ENCODE peak calls at places on chromosomes 11 and 22, in four cellular contexts. One of them, this sample, is unnamed.

GRCh38 chr22:37735054-37735453 is 38.2 kb downstream of the TRIOBP start:
- DNase-seq in lower lobe of right lung: peak; percentile 67
- DNase-seq in left ventricle myocardium inferior: peak; percentile 41
- DNase-seq in upper lobe of right lung: peak; percentile 80
- DNase-seq in this sample: peak; percentile 75

GRCh38 chr22:49765951-49766350 is 61.7 kb downstream of the BRD1 start:
- DNase-seq in lower lobe of right lung: peak; percentile 29
- DNase-seq in left ventricle myocardium inferior: peak; percentile 12
- DNase-seq in upper lobe of right lung: peak; percentile 59
- DNase-seq in this sample: peak; percentile 56

GRCh38 chr11:128379587-128380279 is 207.6 kb downstream of the ETS1 start:
- DNase-seq in lower lobe of right lung: no peak
- DNase-seq in left ventricle myocardium inferior: no peak
- DNase-seq in upper lobe of right lung: no peak
- DNase-seq in this sample: no peak

GRCh38 chr22:44753189-44754042 is 1.0 kb downstream of the ARHGAP8 start:
- DNase-seq in lower lobe of right lung: no peak
- DNase-seq in left ventricle myocardium inferior: no peak
- DNase-seq in upper lobe of right lung: no peak
- DNase-seq in this sample: no peak

GRCh38 chr11:19076744-19077589 is 16.4 kb upstream of the MRGPRX2 start:
- DNase-seq in lower lobe of right lung: peak; percentile 62
- DNase-seq in left ventricle myocardium inferior: peak; percentile 36
- DNase-seq in upper lobe of right lung: peak; percentile 71
- DNase-seq in this sample: no peak

GRCh38 chr11:47879259-47880184 is 31.4 kb upstream of the NUP160 start:
- DNase-seq in lower lobe of right lung: no peak
- DNase-seq in left ventricle myocardium inferior: no peak
- DNase-seq in upper lobe of right lung: no peak
- DNase-seq in this sample: no peak

GRCh38 chr22:44005524-44005923 is 18.6 kb upstream of the PARVB start:
- DNase-seq in lower lobe of right lung: peak; percentile 37
- DNase-seq in left ventricle myocardium inferior: no peak
- DNase-seq in upper lobe of right lung: peak; percentile 1
- DNase-seq in this sample: peak; percentile 2

GRCh38 chr22:23119492-23120414 is 22.0 kb downstream of the RSPH14 start:
- DNase-seq in lower lobe of right lung: no peak
- DNase-seq in left ventricle myocardium inferior: no peak
- DNase-seq in upper lobe of right lung: no peak
- DNase-seq in this sample: no peak

GRCh38 chr22:42367980-42368378 is 64.2 kb downstream of the NFAM1 start:
- DNase-seq in lower lobe of right lung: no peak
- DNase-seq in left ventricle myocardium inferior: peak; percentile 30
- DNase-seq in upper lobe of right lung: no peak
- DNase-seq in this sample: peak; percentile 81

GRCh38 chr11:95108159-95108611 is 18.5 kb downstream of the ENDOD1 start:
- DNase-seq in lower lobe of right lung: no peak
- DNase-seq in left ventricle myocardium inferior: peak; percentile 24
- DNase-seq in upper lobe of right lung: no peak
- DNase-seq in this sample: no peak

GRCh38 chr11:43923327-43924111 is 18.9 kb upstream of the C11orf96 start:
- DNase-seq in lower lobe of right lung: no peak
- DNase-seq in left ventricle myocardium inferior: peak; percentile 49
- DNase-seq in upper lobe of right lung: no peak
- DNase-seq in this sample: peak; percentile 88

GRCh38 chr11:31804439-31805036 is 6.6 kb downstream of the PAX6 start:
- DNase-seq in lower lobe of right lung: no peak
- DNase-seq in left ventricle myocardium inferior: no peak
- DNase-seq in upper lobe of right lung: no peak
- DNase-seq in this sample: no peak
- H3K36me3 ChIP-seq in lower lobe of right lung: no peaks in the 10 kb centered on the region
- H3K36me3 ChIP-seq in left ventricle myocardium inferior: no peaks in the 10 kb centered on the region
- H3K36me3 ChIP-seq in upper lobe of right lung: no peaks in the 10 kb centered on the region
- H3K36me3 ChIP-seq in this sample: no peaks in the 10 kb centered on the region

GRCh38 chr11:12121011-12121410 is 10.6 kb downstream of the MICAL2 start:
- DNase-seq in lower lobe of right lung: no peak
- DNase-seq in left ventricle myocardium inferior: no peak
- DNase-seq in upper lobe of right lung: no peak
- DNase-seq in this sample: no peak

GRCh38 chr11:12123799-12124198 is 13.4 kb downstream of the MICAL2 start:
- DNase-seq in lower lobe of right lung: no peak
- DNase-seq in left ventricle myocardium inferior: no peak
- DNase-seq in upper lobe of right lung: no peak
- DNase-seq in this sample: no peak

GRCh38 chr11:12121504-12121903 is 11.1 kb downstream of the MICAL2 start:
- DNase-seq in lower lobe of right lung: no peak
- DNase-seq in left ventricle myocardium inferior: no peak
- DNase-seq in upper lobe of right lung: no peak
- DNase-seq in this sample: no peak

GRCh38 chr11:12123177-12123576 is 12.8 kb downstream of the MICAL2 start:
- DNase-seq in lower lobe of right lung: no peak
- DNase-seq in left ventricle myocardium inferior: no peak
- DNase-seq in upper lobe of right lung: no peak
- DNase-seq in this sample: no peak

DNA sequence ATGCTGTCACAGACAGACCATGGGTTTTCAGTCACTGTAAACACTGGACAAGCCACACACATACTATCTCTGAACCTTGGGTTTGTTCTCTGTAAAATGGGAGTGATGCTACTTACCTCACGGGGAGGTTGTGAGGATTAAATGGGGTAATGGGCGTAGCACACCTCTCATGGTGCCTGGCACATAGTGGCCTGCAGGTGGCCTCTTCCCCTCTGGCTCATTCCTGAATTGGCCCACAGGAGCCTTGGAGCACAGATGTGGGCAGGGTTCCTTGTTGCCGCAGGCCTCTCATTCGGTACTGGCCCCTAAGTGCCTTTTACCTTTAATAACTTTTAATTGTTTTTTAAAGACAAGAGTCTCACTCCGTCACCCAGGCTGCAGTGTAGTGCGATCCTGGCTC is 11.7 kb downstream of the MICAL2 start:
- DNase-seq in lower lobe of right lung: peak; percentile 56
- DNase-seq in left ventricle myocardium inferior: no peak
- DNase-seq in upper lobe of right lung: peak; percentile 72
- DNase-seq in this sample: no peak
- TF ChIP-seq CTCF in lower lobe of right lung: peak; percentile 56
- TF ChIP-seq CTCF in left ventricle myocardium inferior: peak; percentile 50
- TF ChIP-seq CTCF in upper lobe of right lung: peak; percentile 48
- TF ChIP-seq CTCF in this sample: no peak

DNA sequence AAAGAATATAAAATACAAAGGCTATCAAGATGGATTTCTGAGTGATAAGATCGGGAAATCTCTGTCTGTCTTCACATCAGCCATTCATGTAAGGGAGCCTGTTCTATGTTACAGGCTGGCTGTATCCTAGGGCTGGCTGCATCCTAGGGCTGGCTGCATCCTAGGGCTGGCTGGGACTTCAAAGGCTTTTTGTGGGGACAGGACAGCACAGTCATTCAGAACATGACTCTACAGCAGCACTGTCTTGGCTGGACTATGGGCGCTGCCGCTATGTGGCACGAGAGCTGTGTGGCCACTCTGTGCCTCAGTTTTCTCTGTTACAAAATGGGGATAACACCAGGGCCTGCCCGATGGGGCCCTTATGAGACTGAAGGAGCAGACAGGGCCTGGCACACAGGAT is 10.2 kb downstream of the ADAMTS8 start:
- DNase-seq in lower lobe of right lung: no peak
- DNase-seq in left ventricle myocardium inferior: no peak
- DNase-seq in upper lobe of right lung: no peak
- DNase-seq in this sample: no peak
- H3K27me3 ChIP-seq in lower lobe of right lung: no peaks in the 10 kb centered on the region
- H3K27me3 ChIP-seq in left ventricle myocardium inferior: no peaks in the 10 kb centered on the region
- H3K27me3 ChIP-seq in upper lobe of right lung: peaks cover 4% of the 10 kb centered on the region
- H3K27me3 ChIP-seq in this sample: no peaks in the 10 kb centered on the region

GRCh38 chr22:30598986-30599385 is 7.3 kb upstream of the PES1 start:
- DNase-seq in lower lobe of right lung: no peak
- DNase-seq in left ventricle myocardium inferior: no peak
- DNase-seq in upper lobe of right lung: no peak
- DNase-seq in this sample: no peak

GRCh38 chr22:30604723-30605122 is 2.3 kb upstream of the TCN2 start:
- DNase-seq in lower lobe of right lung: no peak
- DNase-seq in left ventricle myocardium inferior: no peak
- DNase-seq in upper lobe of right lung: no peak
- DNase-seq in this sample: no peak

GRCh38 chr22:30602049-30602448 is 4.9 kb upstream of the TCN2 start:
- DNase-seq in lower lobe of right lung: no peak
- DNase-seq in left ventricle myocardium inferior: no peak
- DNase-seq in upper lobe of right lung: no peak
- DNase-seq in this sample: no peak

GRCh38 chr22:30601464-30601863 is 5.5 kb upstream of the TCN2 start:
- DNase-seq in lower lobe of right lung: no peak
- DNase-seq in left ventricle myocardium inferior: no peak
- DNase-seq in upper lobe of right lung: no peak
- DNase-seq in this sample: no peak

DNA sequence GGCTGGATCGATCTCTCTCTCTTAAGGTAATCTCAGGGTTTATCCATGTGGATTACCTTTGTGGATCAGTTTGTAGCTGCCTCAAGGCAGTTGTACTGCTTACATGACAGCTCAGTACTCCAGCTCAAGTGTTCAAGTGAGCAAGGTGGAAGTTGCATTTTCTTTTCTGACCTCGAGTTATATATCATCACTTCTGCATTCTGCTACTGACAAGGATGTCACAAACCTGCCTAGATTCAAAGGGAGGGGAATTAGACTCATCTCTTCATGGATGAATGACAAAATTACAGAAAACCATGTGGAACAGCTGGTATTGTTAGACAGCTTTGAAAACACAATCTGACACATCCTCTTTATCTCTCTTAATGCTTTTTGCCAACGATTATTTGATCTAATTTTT is 6.0 kb upstream of the TCN2 start:
- DNase-seq in lower lobe of right lung: no peak
- DNase-seq in left ventricle myocardium inferior: no peak
- DNase-seq in upper lobe of right lung: no peak
- DNase-seq in this sample: no peak
- H3K36me3 ChIP-seq in lower lobe of right lung: no peaks in the 10 kb centered on the region
- H3K36me3 ChIP-seq in left ventricle myocardium inferior: no peaks in the 10 kb centered on the region
- H3K36me3 ChIP-seq in upper lobe of right lung: no peaks in the 10 kb centered on the region
- H3K36me3 ChIP-seq in this sample: no peaks in the 10 kb centered on the region

GRCh38 chr11:121134758-121135312 is 33.8 kb downstream of the TECTA start:
- DNase-seq in lower lobe of right lung: no peak
- DNase-seq in left ventricle myocardium inferior: peak; percentile 34
- DNase-seq in upper lobe of right lung: no peak
- DNase-seq in this sample: no peak

GRCh38 chr11:121141051-121141450 is 40.0 kb downstream of the TECTA start:
- DNase-seq in lower lobe of right lung: no peak
- DNase-seq in left ventricle myocardium inferior: no peak
- DNase-seq in upper lobe of right lung: no peak
- DNase-seq in this sample: no peak

GRCh38 chr11:121137005-121137404 is 36.0 kb downstream of the TECTA start:
- DNase-seq in lower lobe of right lung: no peak
- DNase-seq in left ventricle myocardium inferior: no peak
- DNase-seq in upper lobe of right lung: no peak
- DNase-seq in this sample: no peak

GRCh38 chr11:121140369-121140768 is 39.3 kb downstream of the TECTA start:
- DNase-seq in lower lobe of right lung: no peak
- DNase-seq in left ventricle myocardium inferior: no peak
- DNase-seq in upper lobe of right lung: no peak
- DNase-seq in this sample: no peak

GRCh38 chr11:121138259-121138658 is 37.2 kb downstream of the TECTA start:
- DNase-seq in lower lobe of right lung: no peak
- DNase-seq in left ventricle myocardium inferior: no peak
- DNase-seq in upper lobe of right lung: no peak
- DNase-seq in this sample: no peak
- TF ChIP-seq CTCF in lower lobe of right lung: no peak
- TF ChIP-seq CTCF in left ventricle myocardium inferior: no peak
- TF ChIP-seq CTCF in upper lobe of right lung: no peak
- TF ChIP-seq CTCF in this sample: no peak

GRCh38 chr22:29477919-29478318 is 2.1 kb upstream of the NEFH start:
- DNase-seq in lower lobe of right lung: no peak
- DNase-seq in left ventricle myocardium inferior: no peak
- DNase-seq in upper lobe of right lung: no peak
- DNase-seq in this sample: no peak

GRCh38 chr22:29473001-29473400 is 7.0 kb upstream of the NEFH start:
- DNase-seq in lower lobe of right lung: no peak
- DNase-seq in left ventricle myocardium inferior: no peak
- DNase-seq in upper lobe of right lung: no peak
- DNase-seq in this sample: no peak

GRCh38 chr22:29478326-29479276 is 1.4 kb upstream of the NEFH start:
- DNase-seq in lower lobe of right lung: no peak
- DNase-seq in left ventricle myocardium inferior: no peak
- DNase-seq in upper lobe of right lung: no peak
- DNase-seq in this sample: no peak

GRCh38 chr22:29476116-29476515 is 3.9 kb upstream of the NEFH start:
- DNase-seq in lower lobe of right lung: no peak
- DNase-seq in left ventricle myocardium inferior: no peak
- DNase-seq in upper lobe of right lung: no peak
- DNase-seq in this sample: no peak

DNA sequence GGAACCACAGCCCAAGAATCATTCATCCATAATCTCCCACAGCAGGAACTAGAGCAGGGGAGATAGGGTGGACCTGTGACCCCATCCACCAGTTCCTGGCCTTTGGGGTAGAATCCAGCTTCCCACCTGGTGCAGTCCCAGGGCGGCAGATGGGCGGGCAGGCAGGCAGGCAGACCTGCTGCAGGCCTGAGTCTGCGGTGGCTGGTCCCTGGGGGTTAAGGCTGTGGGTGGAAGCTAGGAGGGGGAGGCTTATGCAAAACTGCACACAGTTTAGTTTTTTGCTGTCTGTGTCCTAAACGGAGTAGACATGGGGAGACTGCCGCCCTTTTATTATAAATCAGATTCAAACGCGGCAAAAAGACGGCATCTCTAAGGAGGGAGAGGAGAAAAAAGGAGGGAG is 4.5 kb upstream of the NEFH start:
- DNase-seq in lower lobe of right lung: no peak
- DNase-seq in left ventricle myocardium inferior: no peak
- DNase-seq in upper lobe of right lung: no peak
- DNase-seq in this sample: no peak
- H3K27me3 ChIP-seq in lower lobe of right lung: peaks cover 38% of the 10 kb centered on the region
- H3K27me3 ChIP-seq in left ventricle myocardium inferior: peaks cover 100% of the 10 kb centered on the region
- H3K27me3 ChIP-seq in upper lobe of right lung: peaks cover 21% of the 10 kb centered on the region
- H3K27me3 ChIP-seq in this sample: peaks cover 34% of the 10 kb centered on the region

GRCh38 chr11:72709478-72710238 is 35.4 kb upstream of the PDE2A start:
- DNase-seq in lower lobe of right lung: no peak
- DNase-seq in left ventricle myocardium inferior: no peak
- DNase-seq in upper lobe of right lung: no peak
- DNase-seq in this sample: no peak

GRCh38 chr11:72711141-72711540 is 36.9 kb upstream of the PDE2A start:
- DNase-seq in lower lobe of right lung: no peak
- DNase-seq in left ventricle myocardium inferior: no peak
- DNase-seq in upper lobe of right lung: no peak
- DNase-seq in this sample: no peak

GRCh38 chr11:72712168-72712721 is 38.0 kb upstream of the PDE2A start:
- DNase-seq in lower lobe of right lung: peak; percentile 91
- DNase-seq in left ventricle myocardium inferior: peak; percentile 68
- DNase-seq in upper lobe of right lung: peak; percentile 93
- DNase-seq in this sample: peak; percentile 79

GRCh38 chr11:72710278-72710677 is 36.1 kb upstream of the PDE2A start:
- DNase-seq in lower lobe of right lung: no peak
- DNase-seq in left ventricle myocardium inferior: no peak
- DNase-seq in upper lobe of right lung: no peak
- DNase-seq in this sample: no peak

DNA sequence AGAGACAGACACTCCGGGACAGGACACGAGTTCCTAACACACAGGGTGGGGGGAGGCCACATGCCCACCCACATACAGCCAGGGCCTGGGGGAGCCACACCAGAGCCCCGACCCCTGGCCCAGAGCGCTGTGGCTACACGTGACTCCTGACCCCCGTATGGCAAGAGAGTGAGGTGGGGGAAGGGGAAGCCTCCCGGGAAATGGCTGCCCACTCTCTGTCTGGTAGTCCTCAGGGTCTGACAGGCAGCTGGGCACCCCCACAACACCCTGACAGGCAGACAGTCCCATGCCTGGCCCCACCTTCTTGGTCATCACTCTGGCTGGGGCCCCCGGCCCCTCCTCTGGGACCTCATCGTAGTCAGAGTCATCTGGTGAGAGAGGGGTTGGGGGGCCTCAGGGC is 38.7 kb upstream of the PDE2A start:
- DNase-seq in lower lobe of right lung: peak; percentile 67
- DNase-seq in left ventricle myocardium inferior: no peak
- DNase-seq in upper lobe of right lung: peak; percentile 81
- DNase-seq in this sample: no peak
- H3K36me3 ChIP-seq in lower lobe of right lung: peaks cover 98% of the 10 kb centered on the region
- H3K36me3 ChIP-seq in left ventricle myocardium inferior: peaks cover 46% of the 10 kb centered on the region
- H3K36me3 ChIP-seq in upper lobe of right lung: peaks cover 73% of the 10 kb centered on the region
- H3K36me3 ChIP-seq in this sample: peaks cover 43% of the 10 kb centered on the region